ENCODE peak calls at places on chromosomes 6 and 20, in six cellular contexts. E is fibroblast of lung; K is T47D; F is activated naive CD8-positive, alpha-beta T cell treated with anti-CD3 and anti-CD28 coated beads, Interleukin-2, amount 50 U/mL, for 24 hours; N is T-helper 1 cell; P is psoas muscle. A is an unnamed sample.

GRCh38 chr20:63172726-63173125 is 43.2 kb downstream of the YTHDF1 start:
- DNase-seq in E (no peak), K (peak), F (peak), N (no peak), P (no peak), A (peak)

GRCh38 chr20:4748847-4749246 is 27.1 kb downstream of the PRND start:
- DNase-seq in E (no peak), K (no peak), F (no peak), N (no peak), P (no peak), A (peak)

GRCh38 chr6:251920-252319 is 40.4 kb upstream of the DUSP22 start:
- DNase-seq in E (no peak), K (no peak), F (no peak), N (no peak), P (no peak), A (no peak)

GRCh38 chr6:16408766-16409165 is 170.4 kb downstream of the GMPR start:
- DNase-seq in E (no peak), K (no peak), F (no peak), N (no peak), P (no peak), A (no peak)

GRCh38 chr6:45560421-45560820 is 182.7 kb upstream of the SUPT3H start:
- DNase-seq in E (no peak), K (no peak), F (no peak), N (no peak), P (no peak), A (no peak)

GRCh38 chr6:88492824-88493223 is 326.7 kb upstream of the CNR1 start:
- DNase-seq in E (peak), K (peak), F (no peak), N (no peak), P (no peak), A (no peak)

GRCh38 chr20:5090191-5090590 is 29.6 kb downstream of the PCNA start:
- DNase-seq in E (no peak), K (no peak), F (no peak), N (no peak), P (no peak), A (peak)

GRCh38 chr20:63831696-63832686 is 927 bp upstream of the ZBTB46 start:
- DNase-seq in E (no peak), K (peak), F (no peak), N (no peak), P (peak), A (peak)

GRCh38 chr6:159047896-159048685 is 3.3 kb upstream of the TAGAP start:
- DNase-seq in E (no peak), K (no peak), F (no peak), N (no peak), P (no peak), A (no peak)

GRCh38 chr6:112282217-112282616 is 27.9 kb upstream of the LAMA4 start:
- DNase-seq in E (peak), K (peak), F (no peak), N (no peak), P (peak), A (no peak)

GRCh38 chr6:154352898-154353585 is 3.6 kb downstream of the IPCEF1 start:
- DNase-seq in E (no peak), K (no peak), F (peak), N (no peak), P (no peak), A (no peak)

A was measured in endothelial cell.